ENCODE peak calls at places on chromosomes 4 and X, in six cellular contexts. One of them, this sample, is unnamed.

GRCh38 chr4:119204898-119205297 is 7.6 kb upstream of the USP53 start:
- DNase-seq in pancreas: no peak
- DNase-seq in stomach: no peak
- DNase-seq in cardiac muscle cell: no peak
- DNase-seq in GM23338: no peak
- DNase-seq in sigmoid colon: no peak
- DNase-seq in this sample: no peak

GRCh38 chr4:169803417-169803816 is 45.7 kb upstream of the HPF1 start:
- DNase-seq in pancreas: no peak
- DNase-seq in stomach: no peak
- DNase-seq in cardiac muscle cell: no peak
- DNase-seq in GM23338: no peak
- DNase-seq in sigmoid colon: no peak
- DNase-seq in this sample: no peak

GRCh38 chr4:186029731-186030421 is 39.1 kb upstream of the TLR3 start:
- DNase-seq in pancreas: peak; percentile 74
- DNase-seq in stomach: peak; percentile 78
- DNase-seq in cardiac muscle cell: no peak
- DNase-seq in GM23338: peak; percentile 30
- DNase-seq in sigmoid colon: peak; percentile 90
- DNase-seq in this sample: no peak

GRCh38 chr4:61320154-61320553 is 120.0 kb downstream of the ADGRL3 start:
- DNase-seq in pancreas: no peak
- DNase-seq in stomach: no peak
- DNase-seq in cardiac muscle cell: no peak
- DNase-seq in GM23338: no peak
- DNase-seq in sigmoid colon: no peak
- DNase-seq in this sample: no peak

GRCh38 chr4:2944882-2945526 is 18.2 kb downstream of the NOP14 start:
- DNase-seq in pancreas: no peak
- DNase-seq in stomach: no peak
- DNase-seq in cardiac muscle cell: no peak
- DNase-seq in GM23338: no peak
- DNase-seq in sigmoid colon: peak; percentile 52
- DNase-seq in this sample: no peak

GRCh38 chrX:69614896-69615295 is 1.0 kb upstream of the EDA start:
- DNase-seq in pancreas: no peak
- DNase-seq in stomach: no peak
- DNase-seq in cardiac muscle cell: no peak
- DNase-seq in GM23338: no peak
- DNase-seq in sigmoid colon: no peak
- DNase-seq in this sample: no peak

GRCh38 chr4:137905930-137906329 is 336.2 kb downstream of the SLC7A11 start:
- DNase-seq in pancreas: no peak
- DNase-seq in stomach: no peak
- DNase-seq in cardiac muscle cell: no peak
- DNase-seq in GM23338: no peak
- DNase-seq in sigmoid colon: no peak
- DNase-seq in this sample: no peak

GRCh38 chr4:683982-684571 is 4.9 kb downstream of the SLC49A3 start:
- DNase-seq in pancreas: no peak
- DNase-seq in stomach: peak; percentile 74
- DNase-seq in cardiac muscle cell: peak; percentile 86
- DNase-seq in GM23338: peak; percentile 92
- DNase-seq in sigmoid colon: peak; percentile 76
- DNase-seq in this sample: peak; percentile 61

GRCh38 chr4:16043820-16044554 is 39.8 kb downstream of the PROM1 start:
- DNase-seq in pancreas: no peak
- DNase-seq in stomach: no peak
- DNase-seq in cardiac muscle cell: no peak
- DNase-seq in GM23338: no peak
- DNase-seq in sigmoid colon: peak; percentile 76
- DNase-seq in this sample: no peak

GRCh38 chr4:185244763-185245162 is 35.4 kb downstream of the SNX25 start:
- DNase-seq in pancreas: no peak
- DNase-seq in stomach: no peak
- DNase-seq in cardiac muscle cell: no peak
- DNase-seq in GM23338: no peak
- DNase-seq in sigmoid colon: no peak
- DNase-seq in this sample: no peak

GRCh38 chr4:74203467-74203866 is 45.5 kb downstream of the MTHFD2L start:
- DNase-seq in pancreas: no peak
- DNase-seq in stomach: no peak
- DNase-seq in cardiac muscle cell: no peak
- DNase-seq in GM23338: no peak
- DNase-seq in sigmoid colon: no peak
- DNase-seq in this sample: peak; percentile 30

GRCh38 chr4:112910109-112910736 is 139.2 kb upstream of the ANK2 start:
- DNase-seq in pancreas: no peak
- DNase-seq in stomach: no peak
- DNase-seq in cardiac muscle cell: peak; percentile 17
- DNase-seq in GM23338: no peak
- DNase-seq in sigmoid colon: no peak
- DNase-seq in this sample: no peak

GRCh38 chr4:37666625-37667071 is 19.5 kb downstream of the RELL1 start:
- DNase-seq in pancreas: no peak
- DNase-seq in stomach: peak; percentile 77
- DNase-seq in cardiac muscle cell: no peak
- DNase-seq in GM23338: peak; percentile 22
- DNase-seq in sigmoid colon: no peak
- DNase-seq in this sample: peak; percentile 83
- H3K4me1 ChIP-seq in pancreas: peaks cover 38% of the 10 kb centered on the region
- H3K4me1 ChIP-seq in stomach: peaks cover 58% of the 10 kb centered on the region
- H3K4me1 ChIP-seq in cardiac muscle cell: peaks cover 44% of the 10 kb centered on the region
- H3K4me1 ChIP-seq in GM23338: peaks cover 49% of the 10 kb centered on the region
- H3K4me1 ChIP-seq in sigmoid colon: peaks cover 55% of the 10 kb centered on the region
- H3K4me1 ChIP-seq in this sample: peaks cover 70% of the 10 kb centered on the region

GRCh38 chrX:56219702-56220101 is 12.5 kb upstream of the KLF8 start:
- DNase-seq in pancreas: no peak
- DNase-seq in stomach: no peak
- DNase-seq in cardiac muscle cell: no peak
- DNase-seq in GM23338: peak; percentile 26
- DNase-seq in sigmoid colon: no peak
- DNase-seq in this sample: no peak
- TF ChIP-seq CTCF in pancreas: no peak
- TF ChIP-seq CTCF in stomach: no peak
- TF ChIP-seq CTCF in cardiac muscle cell: no peak
- TF ChIP-seq CTCF in GM23338: peak; percentile 41
- TF ChIP-seq CTCF in sigmoid colon: peak; percentile 27
- TF ChIP-seq CTCF in this sample: no peak

DNA sequence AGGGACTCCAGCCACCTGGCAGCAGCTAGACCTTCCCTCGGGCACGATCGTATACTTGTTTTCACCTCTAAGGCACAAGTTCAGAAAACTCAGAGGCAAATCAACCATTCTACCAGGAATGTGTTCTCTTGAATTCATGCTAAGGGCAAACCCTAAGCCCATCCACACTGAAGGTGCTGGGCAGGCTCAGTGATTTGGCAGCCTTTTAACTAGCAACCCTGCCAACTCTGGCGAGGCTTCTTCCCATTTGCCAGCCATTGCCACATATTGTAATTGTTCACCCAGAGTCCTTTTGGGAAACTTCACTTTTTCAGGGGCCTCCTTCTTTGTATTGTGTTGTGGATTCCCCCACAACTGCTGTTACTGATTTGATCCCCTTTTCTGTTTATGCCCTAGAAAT is 298.6 kb upstream of the LDB2 start:
- DNase-seq in pancreas: no peak
- DNase-seq in stomach: no peak
- DNase-seq in cardiac muscle cell: no peak
- DNase-seq in GM23338: no peak
- DNase-seq in sigmoid colon: no peak
- DNase-seq in this sample: no peak
- H3K4me1 ChIP-seq in pancreas: no peaks in the 10 kb centered on the region
- H3K4me1 ChIP-seq in stomach: no peaks in the 10 kb centered on the region
- H3K4me1 ChIP-seq in cardiac muscle cell: no peaks in the 10 kb centered on the region
- H3K4me1 ChIP-seq in GM23338: no peaks in the 10 kb centered on the region
- H3K4me1 ChIP-seq in sigmoid colon: no peaks in the 10 kb centered on the region
- H3K4me1 ChIP-seq in this sample: no peaks in the 10 kb centered on the region

GRCh38 chrX:38561951-38562719 is 793 bp downstream of the TSPAN7 start:
- DNase-seq in pancreas: peak; percentile 25
- DNase-seq in stomach: no peak
- DNase-seq in cardiac muscle cell: peak; percentile 18
- DNase-seq in GM23338: peak; percentile 44
- DNase-seq in sigmoid colon: peak; percentile 68
- DNase-seq in this sample: peak; percentile 21
- TF ChIP-seq CTCF in pancreas: no peak
- TF ChIP-seq CTCF in stomach: no peak
- TF ChIP-seq CTCF in cardiac muscle cell: no peak
- TF ChIP-seq CTCF in GM23338: no peak
- TF ChIP-seq CTCF in sigmoid colon: no peak
- TF ChIP-seq CTCF in this sample: no peak

GRCh38 chrX:12958059-12958458 is 16.9 kb upstream of the TMSB4X start:
- DNase-seq in pancreas: no peak
- DNase-seq in stomach: no peak
- DNase-seq in cardiac muscle cell: no peak
- DNase-seq in GM23338: no peak
- DNase-seq in sigmoid colon: no peak
- DNase-seq in this sample: no peak

GRCh38 chrX:12953420-12953819 is 21.5 kb upstream of the TMSB4X start:
- DNase-seq in pancreas: no peak
- DNase-seq in stomach: no peak
- DNase-seq in cardiac muscle cell: no peak
- DNase-seq in GM23338: no peak
- DNase-seq in sigmoid colon: no peak
- DNase-seq in this sample: no peak

GRCh38 chrX:12956704-12957541 is 18.0 kb upstream of the TMSB4X start:
- DNase-seq in pancreas: no peak
- DNase-seq in stomach: no peak
- DNase-seq in cardiac muscle cell: no peak
- DNase-seq in GM23338: peak; percentile 41
- DNase-seq in sigmoid colon: no peak
- DNase-seq in this sample: no peak

GRCh38 chrX:12955882-12956703 is 18.8 kb upstream of the TMSB4X start:
- DNase-seq in pancreas: peak; percentile 62
- DNase-seq in stomach: peak; percentile 63
- DNase-seq in cardiac muscle cell: no peak
- DNase-seq in GM23338: no peak
- DNase-seq in sigmoid colon: no peak
- DNase-seq in this sample: no peak

GRCh38 chrX:12954981-12955380 is 19.9 kb upstream of the TMSB4X start:
- DNase-seq in pancreas: no peak
- DNase-seq in stomach: no peak
- DNase-seq in cardiac muscle cell: no peak
- DNase-seq in GM23338: no peak
- DNase-seq in sigmoid colon: no peak
- DNase-seq in this sample: no peak
- H3K4me1 ChIP-seq in pancreas: peaks cover 8% of the 10 kb centered on the region
- H3K4me1 ChIP-seq in stomach: peaks cover 27% of the 10 kb centered on the region
- H3K4me1 ChIP-seq in cardiac muscle cell: no peaks in the 10 kb centered on the region
- H3K4me1 ChIP-seq in GM23338: no peaks in the 10 kb centered on the region
- H3K4me1 ChIP-seq in sigmoid colon: peaks cover 7% of the 10 kb centered on the region
- H3K4me1 ChIP-seq in this sample: peaks cover 6% of the 10 kb centered on the region

GRCh38 chrX:48971325-48972213 is at the start of gene KCND1:
- DNase-seq in pancreas: no peak
- DNase-seq in stomach: peak; percentile 29
- DNase-seq in cardiac muscle cell: peak; percentile 33
- DNase-seq in GM23338: peak; percentile 69
- DNase-seq in sigmoid colon: peak; percentile 73
- DNase-seq in this sample: no peak

GRCh38 chrX:48975041-48975440 is 3.4 kb upstream of the KCND1 start:
- DNase-seq in pancreas: no peak
- DNase-seq in stomach: no peak
- DNase-seq in cardiac muscle cell: no peak
- DNase-seq in GM23338: no peak
- DNase-seq in sigmoid colon: no peak
- DNase-seq in this sample: no peak

GRCh38 chrX:48974033-48974432 is 2.4 kb upstream of the KCND1 start:
- DNase-seq in pancreas: no peak
- DNase-seq in stomach: no peak
- DNase-seq in cardiac muscle cell: no peak
- DNase-seq in GM23338: no peak
- DNase-seq in sigmoid colon: no peak
- DNase-seq in this sample: no peak

GRCh38 chrX:48974574-48974973 is 2.9 kb upstream of the KCND1 start:
- DNase-seq in pancreas: no peak
- DNase-seq in stomach: no peak
- DNase-seq in cardiac muscle cell: no peak
- DNase-seq in GM23338: no peak
- DNase-seq in sigmoid colon: no peak
- DNase-seq in this sample: no peak

GRCh38 chrX:48972214-48973164 is 845 bp upstream of the KCND1 start:
- DNase-seq in pancreas: no peak
- DNase-seq in stomach: peak; percentile 40
- DNase-seq in cardiac muscle cell: peak; percentile 30
- DNase-seq in GM23338: peak; percentile 71
- DNase-seq in sigmoid colon: no peak
- DNase-seq in this sample: peak; percentile 26
- TF ChIP-seq CTCF in pancreas: peak; percentile 22
- TF ChIP-seq CTCF in stomach: peak; percentile 16
- TF ChIP-seq CTCF in cardiac muscle cell: peak; percentile 64
- TF ChIP-seq CTCF in GM23338: peak; percentile 66
- TF ChIP-seq CTCF in sigmoid colon: peak; percentile 52
- TF ChIP-seq CTCF in this sample: no peak

GRCh38 chrX:12954376-12954775 is 20.5 kb upstream of the TMSB4X start:
- DNase-seq in pancreas: no peak
- DNase-seq in stomach: no peak
- DNase-seq in cardiac muscle cell: no peak
- DNase-seq in GM23338: no peak
- DNase-seq in sigmoid colon: no peak
- DNase-seq in this sample: no peak
- H3K4me1 ChIP-seq in pancreas: peaks cover 11% of the 10 kb centered on the region
- H3K4me1 ChIP-seq in stomach: peaks cover 31% of the 10 kb centered on the region
- H3K4me1 ChIP-seq in cardiac muscle cell: no peaks in the 10 kb centered on the region
- H3K4me1 ChIP-seq in GM23338: no peaks in the 10 kb centered on the region
- H3K4me1 ChIP-seq in sigmoid colon: peaks cover 14% of the 10 kb centered on the region
- H3K4me1 ChIP-seq in this sample: peaks cover 6% of the 10 kb centered on the region

GRCh38 chr4:142095886-142096605 is 459.7 kb downstream of the IL15 start:
- DNase-seq in pancreas: no peak
- DNase-seq in stomach: no peak
- DNase-seq in cardiac muscle cell: no peak
- DNase-seq in GM23338: no peak
- DNase-seq in sigmoid colon: peak; percentile 75
- DNase-seq in this sample: no peak

GRCh38 chr4:142088906-142089305 is 452.5 kb downstream of the IL15 start:
- DNase-seq in pancreas: no peak
- DNase-seq in stomach: no peak
- DNase-seq in cardiac muscle cell: no peak
- DNase-seq in GM23338: no peak
- DNase-seq in sigmoid colon: peak; percentile 72
- DNase-seq in this sample: no peak

GRCh38 chr4:142092941-142093340 is 456.6 kb downstream of the IL15 start:
- DNase-seq in pancreas: no peak
- DNase-seq in stomach: no peak
- DNase-seq in cardiac muscle cell: no peak
- DNase-seq in GM23338: no peak
- DNase-seq in sigmoid colon: no peak
- DNase-seq in this sample: no peak

GRCh38 chr4:142091691-142092182 is 455.4 kb downstream of the IL15 start:
- DNase-seq in pancreas: no peak
- DNase-seq in stomach: no peak
- DNase-seq in cardiac muscle cell: no peak
- DNase-seq in GM23338: no peak
- DNase-seq in sigmoid colon: no peak
- DNase-seq in this sample: no peak

GRCh38 chr4:142091085-142091513 is 454.7 kb downstream of the IL15 start:
- DNase-seq in pancreas: no peak
- DNase-seq in stomach: no peak
- DNase-seq in cardiac muscle cell: no peak
- DNase-seq in GM23338: no peak
- DNase-seq in sigmoid colon: no peak
- DNase-seq in this sample: no peak
- TF ChIP-seq CTCF in pancreas: no peak
- TF ChIP-seq CTCF in stomach: no peak
- TF ChIP-seq CTCF in cardiac muscle cell: no peak
- TF ChIP-seq CTCF in GM23338: no peak
- TF ChIP-seq CTCF in sigmoid colon: no peak
- TF ChIP-seq CTCF in this sample: no peak

This sample was measured in Caco-2.